ENCODE peak calls at places on chromosome 13, in seven cellular contexts. Q, W, Z, I, X, O and Y are unnamed samples.

GRCh38 chr13:59133903-59134302 is 1029.8 kb downstream of the DIAPH3 start:
- DNase-seq in I (no peak), W (no peak), Z (no peak), O (no peak), X (no peak), Q (no peak), Y (no peak)

GRCh38 chr13:44667950-44668349 is 91.8 kb upstream of the TSC22D1 start:
- DNase-seq in W (peak), Z (no peak), O (peak), Q (no peak), X (no peak), I (no peak), Y (no peak)

GRCh38 chr13:75685239-75685697 is 49.1 kb downstream of the LMO7 start:
- DNase-seq in O (peak), W (peak), Q (no peak), Z (no peak), X (no peak), I (no peak), Y (no peak)

GRCh38 chr13:49225358-49226042 is 5.4 kb downstream of the MLNR start:
- DNase-seq in W (no peak), X (no peak), Z (peak), O (no peak), I (no peak), Q (no peak), Y (no peak)

GRCh38 chr13:40377783-40378182 is 288.7 kb downstream of the FOXO1 start:
- DNase-seq in Q (no peak), O (peak), Z (no peak), I (no peak), X (no peak), W (no peak), Y (no peak)

GRCh38 chr13:93752506-93752905 is 525.9 kb downstream of the GPC6 start:
- DNase-seq in Q (no peak), O (no peak), Z (no peak), I (no peak), W (no peak), X (no peak), Y (no peak)

GRCh38 chr13:105031306-105031705 is 1504.2 kb downstream of the EFNB2 start:
- DNase-seq in O (no peak), Z (no peak), W (no peak), Q (no peak), X (no peak), I (no peak), Y (no peak)

GRCh38 chr13:109336730-109337129 is 449.7 kb downstream of the IRS2 start:
- DNase-seq in I (no peak), Z (no peak), W (peak), X (no peak), Q (no peak), O (peak), Y (no peak)

GRCh38 chr13:66348745-66349720 is 881.1 kb downstream of the PCDH9 start:
- DNase-seq in I (no peak), W (no peak), Q (no peak), Z (peak), X (no peak), O (no peak), Y (no peak)